ENCODE peak calls at places on chromosomes 2 and 18, in seven cellular contexts. K is substantia nigra; D is stimulated activated CD8-positive, alpha-beta memory T cell treated with anti-CD3 and anti-CD28 coated beads, Interleukin-4, amount 100 ng/mL, for 24 hours; U is activated gamma-delta T cell treated with Interleukin-2 at 50 U/mL for 16 hours; A is CD4-positive, alpha-beta T cell; X is T1000; E is effector memory CD8-positive, alpha-beta T cell. L is an unnamed sample.

GRCh38 chr18:57436193-57436964 is 1.2 kb downstream of the ONECUT2 start:
- DNase-seq in U (no peak), D (no peak), X (no peak), E (no peak), K (no peak), A (no peak), L (no peak)

GRCh38 chr2:26577442-26578433 is 63.4 kb downstream of the CIB4 start:
- DNase-seq in X (peak), D (peak), K (peak), E (peak), A (peak), U (peak), L (peak)

GRCh38 chr2:232634319-232635150 is 1.1 kb downstream of the EFHD1 start:
- DNase-seq in D (no peak), E (no peak), K (peak), U (no peak), X (no peak), A (no peak), L (no peak)

GRCh38 chr2:64220285-64220684 is 76.1 kb upstream of the PELI1 start:
- DNase-seq in U (no peak), D (no peak), E (no peak), K (no peak), X (no peak), A (no peak), L (no peak)

GRCh38 chr2:190843874-190844699 is 36.5 kb upstream of the GLS start:
- DNase-seq in A (no peak), E (no peak), D (peak), X (no peak), U (no peak), K (no peak), L (no peak)

GRCh38 chr18:48656582-48656981 is 117.8 kb downstream of the CTIF start:
- DNase-seq in E (no peak), D (no peak), A (no peak), U (no peak), K (no peak), X (peak), L (no peak)

GRCh38 chr2:67255933-67256615 is 141.1 kb upstream of the ETAA1 start:
- DNase-seq in X (no peak), A (no peak), E (no peak), K (no peak), D (no peak), U (no peak), L (no peak)

GRCh38 chr18:28523758-28524475 is 347.0 kb upstream of the CDH2 start:
- DNase-seq in A (no peak), U (no peak), D (no peak), K (no peak), X (no peak), E (no peak), L (no peak)

GRCh38 chr2:98036349-98037000 is 40.7 kb upstream of the TMEM131 start:
- DNase-seq in D (no peak), A (no peak), X (no peak), E (no peak), K (no peak), U (no peak), L (no peak)

GRCh38 chr2:163681765-163682164 is 54.0 kb downstream of the FIGN start:
- DNase-seq in X (no peak), E (no peak), D (no peak), K (no peak), U (no peak), A (no peak), L (no peak)

GRCh38 chr2:45000921-45001628 is 8.2 kb downstream of the SIX2 start:
- DNase-seq in A (no peak), K (no peak), U (no peak), D (no peak), E (no peak), X (no peak), L (no peak)

GRCh38 chr2:198314559-198315153 is 510.3 kb downstream of the PLCL1 start:
- DNase-seq in X (peak), K (peak), U (no peak), A (no peak), E (peak), D (no peak), L (peak)

GRCh38 chr2:201643216-201643651 is at the start of gene TMEM237:
- DNase-seq in X (no peak), A (no peak), K (no peak), D (no peak), U (no peak), E (no peak), L (peak)

GRCh38 chr2:20633794-20634259 is 17.1 kb downstream of the HS1BP3 start:
- DNase-seq in A (no peak), K (no peak), X (no peak), D (no peak), E (no peak), U (no peak), L (no peak)

GRCh38 chr2:160278101-160278888 is 78.2 kb upstream of the ITGB6 start:
- DNase-seq in X (no peak), U (no peak), E (no peak), K (no peak), D (no peak), A (no peak), L (no peak)

GRCh38 chr2:219769044-219770030 is 141.9 kb downstream of the SLC4A3 start:
- DNase-seq in E (no peak), A (no peak), D (no peak), X (no peak), K (no peak), U (no peak), L (no peak)

GRCh38 chr2:197240018-197240712 is 70.4 kb downstream of the ANKRD44 start:
- DNase-seq in K (no peak), A (no peak), E (no peak), D (no peak), X (no peak), U (no peak), L (no peak)

GRCh38 chr2:214497489-214497888 is 86.6 kb downstream of the VWC2L start:
- DNase-seq in X (no peak), U (no peak), D (no peak), A (no peak), E (no peak), K (no peak), L (no peak)

GRCh38 chr2:17517481-17518211 is 594 bp downstream of the RAD51AP2 start:
- DNase-seq in K (no peak), E (no peak), D (no peak), X (no peak), U (no peak), A (no peak), L (no peak)

GRCh38 chr2:170462433-170463205 is 252.5 kb upstream of the SP5 start:
- DNase-seq in K (no peak), A (no peak), E (no peak), D (no peak), X (no peak), U (no peak), L (peak)

GRCh38 chr2:240187989-240188590 is 47.6 kb upstream of the OTOS start:
- DNase-seq in K (no peak), A (no peak), U (no peak), D (no peak), X (no peak), E (no peak), L (no peak)